ENCODE peak calls at places on chromosome 12, in nine cellular contexts. J is fibroblast of pulmonary artery, E is foreskin fibroblast, R is transverse colon, P is upper lobe of left lung, W is coronary artery, D is WTC11, S is psoas muscle, K is heart right ventricle. Z is an unnamed sample.

GRCh38 chr12:100382327-100382726 is 25.5 kb downstream of the SLC17A8 start:
- DNase-seq in J (no peak), E (peak; percentile 10), R (no peak), P (no peak), W (no peak), D (no peak), S (no peak), K (no peak), Z (no peak)

GRCh38 chr12:108815369-108815768 is 42.0 kb downstream of the SSH1 start:
- DNase-seq in J (no peak), E (no peak), R (no peak), P (no peak), W (no peak), D (no peak), S (no peak), K (no peak), Z (no peak)

GRCh38 chr12:30484658-30485057 is 211.0 kb downstream of the IPO8 start:
- DNase-seq in J (no peak), E (peak; percentile 2), R (no peak), P (no peak), W (no peak), D (no peak), S (no peak), K (no peak), Z (no peak)

GRCh38 chr12:88518863-88519403 is 61.3 kb downstream of the KITLG start:
- DNase-seq in J (no peak), E (no peak), R (no peak), P (peak; percentile 22), W (no peak), D (no peak), S (peak; percentile 14), K (no peak), Z (no peak)

GRCh38 chr12:91985002-91985767 is 160.5 kb downstream of the BTG1 start:
- DNase-seq in J (no peak), E (peak; percentile 65), R (no peak), P (no peak), W (no peak), D (no peak), S (no peak), K (no peak), Z (no peak)

GRCh38 chr12:54054442-54055332 is 1.1 kb downstream of the HOXC4 start:
- DNase-seq in J (no peak), E (no peak), R (no peak), P (no peak), W (no peak), D (no peak), S (no peak), K (no peak), Z (no peak)

GRCh38 chr12:133081408-133081806 is 684 bp downstream of the ZNF140 start:
- DNase-seq in J (no peak), E (no peak), R (peak; percentile 9), P (peak; percentile 21), W (no peak), D (peak; percentile 16), S (no peak), K (no peak), Z (no peak)

GRCh38 chr12:53700567-53700966 is 24.7 kb upstream of the ATP5MC2 start:
- DNase-seq in J (no peak), E (peak; percentile 44), R (no peak), P (no peak), W (no peak), D (no peak), S (no peak), K (no peak), Z (no peak)

GRCh38 chr12:37541356-37541755 is 775.2 kb upstream of the ALG10B start:
- DNase-seq in J (no peak), E (no peak), R (no peak), P (no peak), W (no peak), D (no peak), S (no peak), K (no peak), Z (no peak)

GRCh38 chr12:3520168-3520567 is 29.2 kb downstream of the PRMT8 start:
- DNase-seq in J (no peak), E (no peak), R (peak; percentile 22), P (no peak), W (no peak), D (no peak), S (no peak), K (peak; percentile 64), Z (no peak)

GRCh38 chr12:107731376-107731775 is 29.6 kb downstream of the PRDM4 start:
- DNase-seq in J (no peak), E (peak; percentile 26), R (no peak), P (no peak), W (no peak), D (no peak), S (no peak), K (no peak), Z (no peak)

GRCh38 chr12:107736914-107737313 is 24.0 kb downstream of the PRDM4 start:
- DNase-seq in J (no peak), E (no peak), R (peak; percentile 15), P (no peak), W (no peak), D (no peak), S (no peak), K (no peak), Z (no peak)

GRCh38 chr12:107734139-107734538 is 26.8 kb downstream of the PRDM4 start:
- DNase-seq in J (no peak), E (no peak), R (no peak), P (no peak), W (no peak), D (no peak), S (no peak), K (no peak), Z (no peak)

GRCh38 chr12:107730942-107731341 is 30.0 kb downstream of the PRDM4 start:
- DNase-seq in J (no peak), E (peak; percentile 9), R (no peak), P (no peak), W (no peak), D (no peak), S (no peak), K (no peak), Z (no peak)

GRCh38 chr12:107732365-107732764 is 28.6 kb downstream of the PRDM4 start:
- DNase-seq in J (no peak), E (no peak), R (no peak), P (no peak), W (no peak), D (peak; percentile 12), S (no peak), K (no peak), Z (no peak)
- TF ChIP-seq CTCF in J (no peak), E (no peak), R (no peak), P (no peak), W (no peak), D (no peak), S (no peak), K (no peak), Z (no peak)

GRCh38 chr12:67441736-67442346 is 172.7 kb downstream of the CAND1 start:
- DNase-seq in J (peak; percentile 83), E (peak; percentile 91), R (peak; percentile 93), P (peak; percentile 83), W (peak; percentile 88), D (peak; percentile 84), S (peak; percentile 87), K (peak; percentile 86), Z (peak; percentile 69)
- TF ChIP-seq CTCF in J (peak; percentile 88), E (peak; percentile 70), R (peak; percentile 92), P (peak; percentile 48), W (peak; percentile 78), D (peak; percentile 63), S (peak; percentile 82), K (peak; percentile 96), Z (peak; percentile 79)

GRCh38 chr12:119676573-119676972 is 8.6 kb downstream of the PRKAB1 start:
- DNase-seq in J (no peak), E (no peak), R (no peak), P (no peak), W (no peak), D (no peak), S (no peak), K (no peak), Z (no peak)
- TF ChIP-seq CTCF in J (no peak), E (no peak), R (no peak), P (no peak), W (no peak), D (no peak), S (no peak), K (no peak), Z (no peak)

GRCh38 chr12:85029456-85029855 is 6.6 kb downstream of the TSPAN19 start:
- DNase-seq in J (peak; percentile 61), E (peak; percentile 61), R (no peak), P (no peak), W (no peak), D (no peak), S (no peak), K (no peak), Z (no peak)
- TF ChIP-seq CTCF in J (peak; percentile 41), E (no peak), R (peak; percentile 48), P (peak; percentile 25), W (peak; percentile 31), D (peak; percentile 53), S (peak; percentile 50), K (peak; percentile 51), Z (peak; percentile 71)

GRCh38 chr12:6961278-6961694 is 9.2 kb downstream of the PHB2 start:
- DNase-seq in J (peak; percentile 35), E (peak; percentile 55), R (peak; percentile 83), P (peak; percentile 80), W (peak; percentile 76), D (no peak), S (peak; percentile 80), K (peak; percentile 66), Z (no peak)

GRCh38 chr12:6960291-6961277 is 9.4 kb downstream of the PTPN6 start:
- DNase-seq in J (peak; percentile 48), E (peak; percentile 62), R (peak; percentile 58), P (no peak), W (no peak), D (no peak), S (peak; percentile 14), K (no peak), Z (no peak)

GRCh38 chr12:6963016-6963731 is 7.3 kb downstream of the PHB2 start:
- DNase-seq in J (no peak), E (no peak), R (peak; percentile 95), P (peak; percentile 92), W (peak; percentile 74), D (peak; percentile 83), S (peak; percentile 23), K (no peak), Z (peak; percentile 96)

GRCh38 chr12:6962285-6963015 is 8.0 kb downstream of the PHB2 start:
- DNase-seq in J (no peak), E (no peak), R (peak; percentile 89), P (peak; percentile 90), W (peak; percentile 74), D (no peak), S (peak; percentile 14), K (no peak), Z (no peak)

GRCh38 chr12:6961695-6962284 is 8.7 kb downstream of the PHB2 start:
- DNase-seq in J (peak; percentile 77), E (peak; percentile 79), R (peak; percentile 85), P (peak; percentile 88), W (peak; percentile 80), D (peak; percentile 78), S (peak; percentile 69), K (peak; percentile 61), Z (peak; percentile 74)
- TF ChIP-seq CTCF in J (peak; percentile 64), E (peak; percentile 63), R (peak; percentile 67), P (peak; percentile 9), W (no peak), D (no peak), S (peak; percentile 17), K (peak; percentile 54), Z (peak; percentile 69)

Z was measured in progenitor cell of endocrine pancreas.